ENCODE peak calls at places on chromosomes 16 and 17, in nine cellular contexts. L is cardiac muscle cell; U is tibial nerve; E is stimulated activated CD8-positive, alpha-beta memory T cell treated with anti-CD3 and anti-CD28 coated beads, Interleukin-15, amount 100 ng/mL, for 24 hours; O is adrenal gland; D is GM03348; A is activated CD8-positive, alpha-beta memory T cell treated with anti-CD3 and anti-CD28 coated beads, Interleukin-2, amount 50 U/mL, for 48 hours; W is mesenchymal stem cell; S is IMR-90. K is an unnamed sample.
A peak's percentile ranks its signal among the peaks of the same experiment; 100 is the strongest.

GRCh38 chr16:67301080-67301757 is 21.9 kb downstream of the PLEKHG4 start:
- DNase-seq in L (no peak), U (peak; percentile 70), E (no peak), O (peak; percentile 42), D (peak; percentile 34), A (no peak), W (no peak), S (no peak), K (no peak)

GRCh38 chr17:34706029-34706428 is 126.6 kb downstream of the TMEM132E start:
- DNase-seq in L (peak; percentile 84), U (no peak), E (no peak), O (no peak), D (no peak), A (no peak), W (no peak), S (peak; percentile 1), K (no peak)

GRCh38 chr17:45848405-45848804 is 3.7 kb downstream of the SPPL2C start:
- DNase-seq in L (no peak), U (no peak), E (no peak), O (no peak), D (no peak), A (no peak), W (no peak), S (no peak), K (no peak)

GRCh38 chr16:57049678-57050077 is 42.7 kb upstream of the CPNE2 start:
- DNase-seq in L (no peak), U (no peak), E (no peak), O (no peak), D (no peak), A (no peak), W (no peak), S (no peak), K (no peak)

GRCh38 chr17:29090746-29091395 is 47.9 kb downstream of the PIPOX start:
- DNase-seq in L (no peak), U (no peak), E (no peak), O (no peak), D (no peak), A (no peak), W (no peak), S (no peak), K (no peak)

GRCh38 chr16:4315185-4316102 is at the start of gene GLIS2:
- DNase-seq in L (peak; percentile 94), U (no peak), E (no peak), O (peak; percentile 80), D (peak; percentile 96), A (peak; percentile 67), W (peak; percentile 89), S (peak; percentile 82), K (no peak)

GRCh38 chr16:31428638-31429247 is 583 bp upstream of the COX6A2 start:
- DNase-seq in L (no peak), U (no peak), E (no peak), O (no peak), D (no peak), A (no peak), W (no peak), S (no peak), K (no peak)

GRCh38 chr17:44203731-44204452 is 4.2 kb upstream of the ATXN7L3 start:
- DNase-seq in L (peak; percentile 62), U (peak; percentile 39), E (no peak), O (no peak), D (peak; percentile 70), A (peak; percentile 70), W (peak; percentile 51), S (peak; percentile 31), K (no peak)

GRCh38 chr16:27408012-27408601 is 6.1 kb downstream of the IL21R start:
- DNase-seq in L (no peak), U (no peak), E (no peak), O (no peak), D (no peak), A (no peak), W (peak; percentile 32), S (peak; percentile 65), K (no peak)

GRCh38 chr17:31558748-31559646 is 167.5 kb downstream of the RAB11FIP4 start:
- DNase-seq in L (peak; percentile 82), U (peak; percentile 57), E (peak; percentile 27), O (peak; percentile 82), D (peak; percentile 96), A (peak; percentile 81), W (peak; percentile 86), S (peak; percentile 80), K (peak; percentile 93)

GRCh38 chr16:85528528-85529387 is 84.4 kb upstream of the GSE1 start:
- DNase-seq in L (no peak), U (no peak), E (no peak), O (no peak), D (peak; percentile 39), A (peak; percentile 58), W (no peak), S (no peak), K (no peak)

GRCh38 chr17:60554377-60554788 is 28.3 kb upstream of the APPBP2 start:
- DNase-seq in L (no peak), U (no peak), E (no peak), O (peak; percentile 69), D (peak; percentile 15), A (no peak), W (peak; percentile 79), S (peak; percentile 85), K (no peak)

GRCh38 chr16:67164599-67165061 is at the start of gene HSF4:
- DNase-seq in L (peak; percentile 38), U (peak; percentile 31), E (no peak), O (peak; percentile 64), D (peak; percentile 77), A (no peak), W (no peak), S (no peak), K (no peak)

GRCh38 chr17:10099051-10099571 is 99.3 kb downstream of the GAS7 start:
- DNase-seq in L (no peak), U (no peak), E (no peak), O (no peak), D (peak; percentile 88), A (no peak), W (peak; percentile 83), S (peak; percentile 57), K (no peak)

GRCh38 chr17:3796110-3796821 is 4.7 kb downstream of the ITGAE start:
- DNase-seq in L (no peak), U (no peak), E (peak; percentile 49), O (no peak), D (no peak), A (peak; percentile 90), W (no peak), S (no peak), K (no peak)

GRCh38 chr17:7560172-7561027 is 1.3 kb upstream of the SENP3 start:
- DNase-seq in L (peak; percentile 85), U (peak; percentile 46), E (no peak), O (peak; percentile 67), D (peak; percentile 80), A (peak; percentile 82), W (peak; percentile 72), S (peak; percentile 49), K (no peak)

GRCh38 chr17:80446645-80447405 is 29.6 kb downstream of the NPTX1 start:
- DNase-seq in L (no peak), U (no peak), E (no peak), O (peak; percentile 74), D (peak; percentile 62), A (no peak), W (peak; percentile 60), S (peak; percentile 58), K (no peak)

GRCh38 chr17:29618272-29619065 is 4.2 kb downstream of the CORO6 start:
- DNase-seq in L (no peak), U (no peak), E (no peak), O (no peak), D (no peak), A (no peak), W (no peak), S (no peak), K (no peak)

GRCh38 chr17:39800540-39800939 is 62.8 kb downstream of the GRB7 start:
- DNase-seq in L (no peak), U (no peak), E (no peak), O (no peak), D (no peak), A (no peak), W (no peak), S (no peak), K (no peak)

GRCh38 chr16:19748389-19749110 is 30.5 kb downstream of the IQCK start:
- DNase-seq in L (no peak), U (no peak), E (no peak), O (no peak), D (no peak), A (no peak), W (peak; percentile 15), S (no peak), K (no peak)

GRCh38 chr16:5438591-5438990 is 341.0 kb upstream of the EEF2KMT start:
- DNase-seq in L (no peak), U (no peak), E (no peak), O (no peak), D (no peak), A (no peak), W (no peak), S (no peak), K (no peak)

GRCh38 chr17:30716461-30717289 is 107.8 kb downstream of the CRLF3 start:
- DNase-seq in L (no peak), U (no peak), E (no peak), O (peak; percentile 14), D (no peak), A (no peak), W (peak; percentile 32), S (peak; percentile 16), K (no peak)

GRCh38 chr16:72969812-72970211 is 78.1 kb downstream of the ZFHX3 start:
- DNase-seq in L (no peak), U (no peak), E (no peak), O (no peak), D (no peak), A (no peak), W (no peak), S (no peak), K (no peak)

GRCh38 chr16:11238272-11239202 is 17.5 kb downstream of the SOCS1 start:
- DNase-seq in L (no peak), U (no peak), E (no peak), O (no peak), D (no peak), A (no peak), W (no peak), S (no peak), K (no peak)

GRCh38 chr16:4140652-4141051 is 24.4 kb upstream of the ADCY9 start:
- DNase-seq in L (no peak), U (no peak), E (no peak), O (no peak), D (peak; percentile 26), A (no peak), W (peak; percentile 33), S (peak; percentile 63), K (no peak)

GRCh38 chr17:81503619-81504018 is 9.0 kb downstream of the ACTG1 start:
- DNase-seq in L (no peak), U (no peak), E (no peak), O (no peak), D (no peak), A (no peak), W (no peak), S (no peak), K (no peak)

GRCh38 chr17:32927724-32928526 is at the start of gene TMEM98:
- DNase-seq in L (peak; percentile 75), U (no peak), E (no peak), O (no peak), D (peak; percentile 79), A (no peak), W (peak; percentile 29), S (peak; percentile 12), K (no peak)

GRCh38 chr17:76840443-76840767 is 27.8 kb upstream of the MGAT5B start:
- DNase-seq in L (peak; percentile 14), U (no peak), E (no peak), O (no peak), D (no peak), A (no peak), W (no peak), S (no peak), K (no peak)

GRCh38 chr16:88770459-88771293 is 14.3 kb downstream of the PIEZO1 start:
- DNase-seq in L (peak; percentile 93), U (no peak), E (no peak), O (peak; percentile 65), D (no peak), A (no peak), W (peak; percentile 97), S (peak; percentile 87), K (no peak)

GRCh38 chr16:84700518-84701277 is 898 bp downstream of the USP10 start:
- DNase-seq in L (peak; percentile 35), U (peak; percentile 21), E (no peak), O (peak; percentile 37), D (peak; percentile 19), A (no peak), W (peak; percentile 64), S (peak; percentile 29), K (no peak)

GRCh38 chr16:89246903-89247733 is 29.6 kb downstream of the ZNF778 start:
- DNase-seq in L (peak; percentile 95), U (peak; percentile 87), E (peak; percentile 100), O (peak; percentile 96), D (peak; percentile 100), A (peak; percentile 100), W (peak; percentile 81), S (peak; percentile 79), K (peak; percentile 98)